ENCODE peak calls at places on chromosomes 2 and 18, in ten cellular contexts. S, E, U, Z, D, L, W, G, T and R are unnamed samples.

GRCh38 chr2:143885461-143885860 is 634.5 kb downstream of the ZEB2 start:
- DNase-seq in S (no peak), E (no peak), U (no peak), Z (no peak), D (peak), L (no peak), W (no peak), G (no peak), T (no peak), R (no peak)

GRCh38 chr18:48662021-48662661 is 123.3 kb downstream of the CTIF start:
- DNase-seq in S (no peak), E (no peak), U (peak), Z (no peak), D (peak), L (no peak), W (no peak), G (peak), T (no peak), R (no peak)

GRCh38 chr2:222318026-222318711 is 19.4 kb upstream of the PAX3 start:
- DNase-seq in S (peak), E (peak), U (peak), Z (peak), D (peak), L (peak), W (peak), G (peak), T (peak), R (peak)

GRCh38 chr2:121810959-121811853 is 55.8 kb downstream of the TSN start:
- DNase-seq in S (peak), E (peak), U (peak), Z (peak), D (no peak), L (peak), W (peak), G (peak), T (peak), R (peak)

GRCh38 chr2:86441789-86442641 is 844 bp downstream of the KDM3A start:
- DNase-seq in S (peak), E (peak), U (peak), Z (peak), D (no peak), L (peak), W (peak), G (peak), T (peak), R (peak)

GRCh38 chr18:26470011-26470637 is 78.2 kb downstream of the KCTD1 start:
- DNase-seq in S (no peak), E (no peak), U (no peak), Z (peak), D (no peak), L (no peak), W (no peak), G (peak), T (no peak), R (no peak)

GRCh38 chr2:236601306-236602202 is 31.9 kb downstream of the ACKR3 start:
- DNase-seq in S (no peak), E (no peak), U (no peak), Z (no peak), D (no peak), L (no peak), W (no peak), G (no peak), T (no peak), R (no peak)

GRCh38 chr2:18753722-18754121 is 164.4 kb upstream of the NT5C1B start:
- DNase-seq in S (no peak), E (no peak), U (no peak), Z (no peak), D (no peak), L (no peak), W (no peak), G (no peak), T (no peak), R (no peak)

GRCh38 chr2:145597809-145598208 is 1077.9 kb upstream of the ZEB2 start:
- DNase-seq in S (no peak), E (no peak), U (no peak), Z (no peak), D (no peak), L (no peak), W (no peak), G (no peak), T (no peak), R (no peak)

GRCh38 chr2:196324212-196324611 is 152.8 kb upstream of the STK17B start:
- DNase-seq in S (no peak), E (no peak), U (no peak), Z (no peak), D (no peak), L (no peak), W (no peak), G (no peak), T (no peak), R (no peak)

GRCh38 chr18:8368490-8369217 is 240.6 kb upstream of the RAB12 start:
- DNase-seq in S (no peak), E (no peak), U (no peak), Z (no peak), D (no peak), L (no peak), W (no peak), G (no peak), T (no peak), R (no peak)

GRCh38 chr2:234289789-234290188 is 207.1 kb downstream of the ARL4C start:
- DNase-seq in S (no peak), E (no peak), U (peak), Z (peak), D (peak), L (no peak), W (no peak), G (no peak), T (no peak), R (no peak)

GRCh38 chr2:73832905-73833304 is 4.1 kb downstream of the STAMBP start:
- DNase-seq in S (no peak), E (no peak), U (no peak), Z (peak), D (no peak), L (no peak), W (no peak), G (no peak), T (no peak), R (no peak)

GRCh38 chr2:71974846-71975245 is 172.8 kb downstream of the CYP26B1 start:
- DNase-seq in S (no peak), E (no peak), U (no peak), Z (no peak), D (no peak), L (no peak), W (no peak), G (no peak), T (no peak), R (no peak)

GRCh38 chr2:128310094-128310716 is 8.5 kb downstream of the HS6ST1 start:
- DNase-seq in S (peak), E (no peak), U (no peak), Z (no peak), D (no peak), L (peak), W (no peak), G (no peak), T (no peak), R (peak)

GRCh38 chr18:6943143-6943542 is 174.5 kb downstream of the LAMA1 start:
- DNase-seq in S (no peak), E (no peak), U (no peak), Z (no peak), D (no peak), L (no peak), W (no peak), G (no peak), T (no peak), R (no peak)

DNA sequence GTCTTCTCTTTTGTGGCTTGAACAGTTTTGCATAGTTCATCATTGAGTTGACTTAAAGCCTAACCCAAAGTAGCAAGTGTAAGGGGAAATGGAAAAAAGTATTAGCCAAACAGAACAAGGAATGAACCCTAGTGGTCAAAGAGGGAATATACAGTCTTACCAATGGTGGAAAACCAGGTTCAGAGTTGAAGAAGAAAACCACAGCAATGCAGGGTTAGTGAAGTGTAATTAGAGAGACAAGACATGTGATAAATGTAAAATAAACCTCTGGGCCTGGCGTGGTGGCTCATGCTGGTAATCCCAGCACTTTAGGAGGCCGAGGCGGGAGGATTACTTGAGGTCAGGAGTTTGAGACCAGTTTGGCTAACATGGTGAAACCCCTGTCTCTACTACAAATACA is 2.4 kb downstream of the TTN start:
- DNase-seq in S (no peak), E (no peak), U (no peak), Z (peak), D (no peak), L (no peak), W (no peak), G (peak), T (no peak), R (no peak)
- TF ChIP-seq CTCF in S (peak), E (peak), U (peak), Z (peak), D (peak), L (peak), W (peak), G (peak), T (peak), R (peak)

GRCh38 chr2:16774980-16775963 is 109.6 kb upstream of the CYRIA start:
- DNase-seq in S (no peak), E (peak), U (no peak), Z (no peak), D (no peak), L (peak), W (peak), G (peak), T (no peak), R (peak)
- TF ChIP-seq CTCF in S (no peak), E (no peak), U (peak), Z (peak), D (no peak), L (peak), W (peak), G (peak), T (peak), R (peak)

GRCh38 chr18:56799756-56800155 is 148.6 kb downstream of the WDR7 start:
- DNase-seq in S (no peak), E (no peak), U (no peak), Z (no peak), D (no peak), L (no peak), W (no peak), G (no peak), T (no peak), R (no peak)

GRCh38 chr18:56789889-56790180 is 138.7 kb downstream of the WDR7 start:
- DNase-seq in S (no peak), E (no peak), U (no peak), Z (no peak), D (no peak), L (no peak), W (no peak), G (no peak), T (no peak), R (no peak)

GRCh38 chr18:56795381-56795780 is 144.2 kb downstream of the WDR7 start:
- DNase-seq in S (no peak), E (no peak), U (no peak), Z (no peak), D (no peak), L (no peak), W (no peak), G (no peak), T (no peak), R (no peak)
- TF ChIP-seq CTCF in S (no peak), E (no peak), U (no peak), Z (no peak), D (no peak), L (no peak), W (no peak), G (no peak), T (no peak), R (no peak)

GRCh38 chr2:106195996-106196395 is 1.9 kb upstream of the UXS1 start:
- DNase-seq in S (no peak), E (no peak), U (no peak), Z (no peak), D (no peak), L (no peak), W (no peak), G (no peak), T (no peak), R (no peak)

GRCh38 chr2:106192752-106193490 is 1.2 kb downstream of the UXS1 start:
- DNase-seq in S (peak), E (peak), U (peak), Z (peak), D (peak), L (no peak), W (no peak), G (peak), T (peak), R (no peak)

GRCh38 chr2:106195456-106195855 is 1.4 kb upstream of the UXS1 start:
- DNase-seq in S (no peak), E (no peak), U (no peak), Z (no peak), D (no peak), L (no peak), W (no peak), G (no peak), T (no peak), R (no peak)

GRCh38 chr2:106193491-106193976 is 567 bp downstream of the UXS1 start:
- DNase-seq in S (peak), E (peak), U (no peak), Z (peak), D (no peak), L (peak), W (peak), G (peak), T (peak), R (peak)

DNA sequence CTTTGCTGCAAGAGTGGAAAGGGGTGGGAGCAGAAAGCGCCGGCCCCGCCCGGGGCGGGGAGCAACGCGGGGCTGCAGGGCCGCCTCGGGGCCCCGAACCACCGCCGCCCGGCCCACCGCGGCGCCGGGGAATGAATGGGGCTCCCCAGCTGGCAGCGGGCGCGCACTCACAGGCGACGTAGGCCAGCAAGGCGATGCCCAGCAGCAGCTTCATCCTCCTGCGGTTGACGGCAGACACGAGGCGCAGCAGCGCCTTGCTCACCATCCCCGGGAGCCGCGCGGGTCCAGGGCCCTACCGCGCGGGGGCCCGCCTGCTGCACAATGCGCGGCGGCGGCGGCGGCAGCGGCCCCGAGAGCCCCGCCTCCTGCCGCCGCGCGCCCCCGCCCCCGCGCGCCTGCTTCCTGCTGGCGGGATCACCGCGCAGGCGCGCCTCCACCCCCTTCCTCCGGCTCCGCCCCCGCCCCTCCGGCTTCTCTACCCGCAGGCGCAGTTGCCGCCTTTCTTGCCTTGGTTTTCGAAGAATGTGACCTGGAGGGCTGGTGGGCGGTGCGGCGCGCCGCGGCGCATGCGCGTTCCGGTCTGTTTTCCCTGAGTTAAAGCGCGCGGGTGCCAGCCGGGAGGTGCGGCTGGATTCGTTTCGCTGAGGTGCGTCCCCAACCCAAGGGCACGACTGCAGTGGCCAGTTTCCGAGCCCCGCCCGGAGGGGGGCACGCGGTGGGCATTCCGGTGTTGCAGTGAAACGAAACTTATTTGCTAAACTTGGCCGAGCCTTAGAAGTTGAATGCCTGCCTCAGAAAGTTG is at the start of gene UXS1:
- DNase-seq in S (peak), E (peak), U (peak), Z (peak), D (peak), L (peak), W (peak), G (peak), T (peak), R (peak)
- TF ChIP-seq CTCF in S (no peak), E (no peak), U (no peak), Z (no peak), D (no peak), L (no peak), W (no peak), G (no peak), T (no peak), R (no peak)

DNA sequence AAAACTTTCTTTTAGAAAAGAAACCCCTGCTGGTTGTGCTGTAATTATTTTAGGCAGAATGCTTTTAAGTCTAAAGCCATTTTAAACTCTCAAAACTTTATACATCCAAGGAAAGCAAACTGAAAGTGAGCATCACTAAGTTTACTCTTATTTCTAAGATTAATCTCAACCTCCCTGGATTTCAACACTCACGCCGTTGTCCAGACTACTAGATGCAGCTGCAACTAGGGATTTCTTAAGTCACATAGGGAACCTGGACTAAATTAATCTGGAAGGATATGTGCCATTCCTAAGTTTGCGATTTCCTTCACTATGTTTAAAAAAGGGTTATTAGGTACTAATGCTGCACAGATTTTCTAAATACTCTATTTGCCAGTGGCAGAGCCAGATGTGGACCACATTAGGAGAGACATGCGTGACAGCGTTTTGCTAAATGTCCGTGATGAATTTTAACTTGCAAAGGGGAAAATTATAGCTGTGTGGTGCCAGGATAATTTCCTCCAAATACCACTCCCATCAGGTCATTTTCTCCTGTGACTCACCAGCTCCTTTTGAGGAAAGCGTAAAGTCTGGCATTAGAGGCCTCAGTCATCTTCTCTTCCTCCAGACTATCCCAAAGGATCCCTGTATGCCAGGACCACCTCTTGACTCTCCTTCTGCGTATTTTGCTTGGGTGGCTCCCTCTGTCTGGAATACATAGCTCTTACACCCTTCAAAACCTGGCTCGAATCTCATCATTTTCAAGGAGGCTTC is 143.7 kb downstream of the ATL2 start:
- DNase-seq in S (no peak), E (no peak), U (no peak), Z (no peak), D (no peak), L (no peak), W (no peak), G (no peak), T (no peak), R (no peak)
- TF ChIP-seq CTCF in S (no peak), E (no peak), U (no peak), Z (no peak), D (no peak), L (no peak), W (no peak), G (no peak), T (no peak), R (no peak)

GRCh38 chr2:210795506-210795905 is 239.1 kb downstream of the CPS1 start:
- DNase-seq in S (no peak), E (no peak), U (no peak), Z (no peak), D (no peak), L (no peak), W (no peak), G (peak), T (no peak), R (no peak)

DNA sequence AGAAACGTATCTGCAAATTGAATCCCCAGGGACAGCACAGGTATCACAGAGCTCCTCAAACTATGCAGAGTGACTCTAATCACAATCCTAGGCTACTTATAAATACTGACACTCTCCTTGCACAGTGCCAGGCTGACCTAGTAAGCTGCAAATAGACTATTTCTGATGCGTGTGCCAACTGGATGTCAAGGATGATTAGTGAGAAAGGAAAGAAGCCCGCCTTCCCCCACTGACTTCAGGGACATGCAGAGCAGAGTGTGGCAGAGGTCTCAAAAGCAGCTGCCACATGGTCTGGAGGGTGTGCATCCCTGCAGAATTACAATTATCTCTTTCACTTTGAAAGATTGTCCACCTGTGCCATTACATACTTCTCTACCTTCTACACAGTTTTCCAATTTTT is 235.6 kb downstream of the CPS1 start:
- DNase-seq in S (no peak), E (no peak), U (no peak), Z (no peak), D (no peak), L (no peak), W (no peak), G (no peak), T (no peak), R (peak)
- TF ChIP-seq CTCF in S (no peak), E (no peak), U (no peak), Z (no peak), D (no peak), L (no peak), W (no peak), G (no peak), T (no peak), R (no peak)